ENCODE peak calls at places on chromosomes 13 and 19, in seven cellular contexts. A, N, R, G, H, Q and Y are unnamed samples.

GRCh38 chr19:1864480-1865171 is 1.2 kb upstream of the KLF16 start:
- DNase-seq in G (peak; percentile 44), R (peak; percentile 65), H (peak; percentile 36), Q (peak; percentile 81), A (no peak), N (peak; percentile 38), Y (peak; percentile 71)

GRCh38 chr19:42129399-42130253 is 2.6 kb downstream of the POU2F2 start:
- DNase-seq in Q (no peak), A (peak; percentile 93), G (no peak), R (no peak), N (peak; percentile 33), H (peak; percentile 45), Y (no peak)

GRCh38 chr13:109336730-109337129 is 449.7 kb downstream of the IRS2 start:
- DNase-seq in H (peak; percentile 94), A (no peak), R (no peak), G (no peak), N (peak; percentile 85), Q (no peak), Y (no peak)

GRCh38 chr19:23203841-23204344 is 46.3 kb downstream of the ZNF724 start:
- DNase-seq in H (peak; percentile 2), N (no peak), Q (peak; percentile 22), R (no peak), G (no peak), A (no peak), Y (no peak)

GRCh38 chr19:41219924-41220567 is 1.0 kb downstream of the AXL start:
- DNase-seq in N (peak; percentile 67), H (peak; percentile 72), Q (peak; percentile 58), R (no peak), A (no peak), G (no peak), Y (no peak)

GRCh38 chr13:112851107-112852046 is 117.6 kb upstream of the MCF2L start:
- DNase-seq in G (no peak), Q (no peak), H (no peak), R (no peak), N (no peak), A (no peak), Y (no peak)

GRCh38 chr19:49151339-49152217 is 3.6 kb downstream of the HRC start:
- DNase-seq in Q (peak; percentile 59), A (no peak), G (peak; percentile 45), N (peak; percentile 11), R (peak; percentile 30), H (peak; percentile 30), Y (peak; percentile 31)

GRCh38 chr13:79194727-79195126 is 211.3 kb downstream of the RBM26 start:
- DNase-seq in A (no peak), Q (no peak), R (no peak), H (no peak), N (no peak), G (no peak), Y (no peak)

GRCh38 chr13:41053384-41053826 is 7.9 kb upstream of the WBP4 start:
- DNase-seq in G (no peak), Q (no peak), A (peak; percentile 79), N (peak; percentile 49), R (no peak), H (no peak), Y (no peak)

GRCh38 chr13:59750860-59751259 is 412.9 kb downstream of the DIAPH3 start:
- DNase-seq in N (peak; percentile 57), Q (no peak), R (no peak), H (peak; percentile 86), G (no peak), A (no peak), Y (peak; percentile 4)

GRCh38 chr13:75363371-75363770 is 118.6 kb downstream of the TBC1D4 start:
- DNase-seq in H (no peak), R (no peak), N (no peak), G (no peak), A (no peak), Q (no peak), Y (no peak)
- H3K27ac ChIP-seq in H (no peak overlapping the region), R (no peak overlapping the region), N (no peak overlapping the region), G (no peak overlapping the region), A (no peak overlapping the region), Q (no peak overlapping the region), Y (no peak overlapping the region)

GRCh38 chr13:49711218-49711863 is 20.1 kb upstream of the EBPL start:
- DNase-seq in H (peak; percentile 84), G (no peak), Q (no peak), A (no peak), N (peak; percentile 96), R (no peak), Y (no peak)
- H3K27ac ChIP-seq in H (peak overlapping the region; percentile 40), G (no peak overlapping the region), Q (no peak overlapping the region), A (no peak overlapping the region), N (no peak overlapping the region), R (no peak overlapping the region), Y (no peak overlapping the region)

GRCh38 chr13:110390572-110390971 is 83.5 kb downstream of the COL4A2 start:
- DNase-seq in H (peak; percentile 96), R (no peak), G (no peak), A (no peak), Q (no peak), N (peak; percentile 97), Y (no peak)
- H3K27ac ChIP-seq in H (peak overlapping the region; percentile 93), R (no peak overlapping the region), G (no peak overlapping the region), A (no peak overlapping the region), Q (no peak overlapping the region), N (peak overlapping the region; percentile 96), Y (no peak overlapping the region)

DNA sequence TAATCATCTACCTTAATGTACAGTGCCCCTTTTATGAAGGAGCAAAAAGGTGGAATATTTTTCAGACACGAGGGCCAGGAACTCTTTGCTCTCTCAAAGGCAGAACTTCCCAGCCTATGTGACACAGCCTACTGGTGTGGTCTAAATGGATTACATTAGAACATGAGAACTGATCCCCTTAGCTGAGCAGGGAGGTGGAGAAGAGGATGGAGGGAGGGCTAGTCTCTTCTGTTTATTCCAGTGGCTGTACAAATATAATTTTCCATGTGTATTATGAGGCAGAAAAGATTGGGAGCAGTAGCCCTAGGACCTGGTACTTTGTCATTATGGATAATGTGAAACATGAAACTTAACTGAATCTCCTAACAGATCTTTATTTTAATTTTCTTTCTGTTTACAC is 82.1 kb downstream of the WDFY2 start:
- DNase-seq in N (no peak), Q (no peak), G (no peak), A (no peak), R (no peak), H (no peak), Y (no peak)
- H3K27ac ChIP-seq in N (no peak overlapping the region), Q (no peak overlapping the region), G (no peak overlapping the region), A (no peak overlapping the region), R (no peak overlapping the region), H (no peak overlapping the region), Y (no peak overlapping the region)

GRCh38 chr13:43127827-43128226 is 104.4 kb downstream of the DNAJC15 start:
- DNase-seq in H (no peak), Q (no peak), G (no peak), R (no peak), A (no peak), N (no peak), Y (no peak)
- H3K27ac ChIP-seq in H (no peak overlapping the region), Q (no peak overlapping the region), G (no peak overlapping the region), R (no peak overlapping the region), A (no peak overlapping the region), N (no peak overlapping the region), Y (no peak overlapping the region)

DNA sequence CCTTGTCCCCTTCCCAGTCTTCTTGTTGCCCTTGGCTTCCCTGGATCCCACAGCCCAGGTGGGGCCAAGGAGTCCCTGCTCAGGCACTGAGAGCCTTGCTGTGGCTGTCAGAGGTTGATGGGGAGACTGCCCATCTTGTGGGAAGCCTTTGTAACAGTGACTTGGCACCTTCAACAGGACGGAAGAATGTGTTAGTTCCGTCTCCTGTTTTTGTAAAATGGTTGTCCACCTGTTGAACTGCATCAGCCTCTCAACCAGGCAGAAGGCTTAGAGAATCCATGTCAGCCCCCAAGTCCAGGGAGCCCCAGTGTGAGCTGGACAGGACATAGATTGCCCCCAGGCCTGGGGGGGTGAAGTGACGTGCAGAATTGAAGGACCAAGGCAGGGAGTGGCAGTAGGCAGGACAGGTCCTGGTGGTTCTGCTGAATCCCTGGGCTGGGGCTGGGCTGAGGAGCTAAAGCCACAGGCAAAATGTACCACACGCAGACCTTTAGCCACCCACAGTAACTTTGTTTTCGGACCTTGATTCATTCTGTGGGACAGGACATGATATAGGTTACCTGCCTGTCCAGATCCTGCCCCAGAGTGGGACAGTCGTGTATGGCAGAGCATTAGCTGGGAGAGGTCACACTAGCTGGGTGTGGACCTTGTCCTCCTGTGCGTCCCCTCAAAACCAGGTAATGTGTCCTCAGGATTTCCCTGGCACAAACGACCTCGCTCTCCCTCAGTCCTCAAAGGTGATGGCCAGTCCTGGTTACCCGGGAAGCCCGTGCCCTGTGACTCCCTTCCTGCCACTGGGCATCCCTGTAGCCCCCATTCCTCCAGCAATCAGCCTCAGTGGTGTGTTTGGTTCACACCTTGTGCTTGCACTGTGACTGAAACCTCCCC is 47.0 kb downstream of the GATAD2A start:
- DNase-seq in A (no peak), H (no peak), N (no peak), G (no peak), R (no peak), Q (no peak), Y (no peak)
- H3K27ac ChIP-seq in A (peak overlapping the region; percentile 28), H (no peak overlapping the region), N (no peak overlapping the region), G (peak overlapping the region; percentile 31), R (no peak overlapping the region), Q (no peak overlapping the region), Y (no peak overlapping the region)

DNA sequence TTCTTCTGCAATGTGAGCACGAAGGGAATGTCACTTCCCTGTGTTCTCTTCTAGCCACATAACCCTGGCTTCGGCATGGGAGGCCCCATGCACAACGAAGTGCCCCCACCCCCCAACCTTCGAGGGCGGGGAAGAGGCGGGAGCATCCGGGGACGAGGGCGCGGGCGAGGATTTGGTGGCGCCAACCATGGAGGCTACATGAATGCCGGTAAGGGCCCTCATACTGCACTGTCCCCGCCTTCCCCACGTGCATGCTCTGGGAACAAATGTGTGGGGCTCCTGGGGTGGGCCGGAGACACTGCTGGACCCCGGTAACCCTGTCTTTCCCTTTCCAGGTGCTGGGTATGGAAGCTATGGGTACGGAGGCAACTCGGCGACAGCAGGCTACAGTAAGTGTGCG is 17.7 kb upstream of the QTRT1 start:
- DNase-seq in A (no peak), G (no peak), H (no peak), R (no peak), Q (no peak), N (no peak), Y (no peak)
- H3K27ac ChIP-seq in A (no peak overlapping the region), G (no peak overlapping the region), H (no peak overlapping the region), R (no peak overlapping the region), Q (no peak overlapping the region), N (no peak overlapping the region), Y (no peak overlapping the region)

GRCh38 chr19:7534531-7534980 is 961 bp upstream of the PNPLA6 start:
- DNase-seq in Q (peak; percentile 64), A (no peak), G (peak; percentile 56), R (peak; percentile 62), H (peak; percentile 88), N (peak; percentile 87), Y (peak; percentile 73)
- H3K27ac ChIP-seq in Q (peak overlapping the region; percentile 76), A (no peak overlapping the region), G (peak overlapping the region; percentile 63), R (peak overlapping the region; percentile 80), H (peak overlapping the region; percentile 82), N (peak overlapping the region; percentile 83), Y (peak overlapping the region; percentile 97)

GRCh38 chr19:10604460-10604980 is 17.4 kb upstream of the AP1M2 start:
- DNase-seq in Q (no peak), N (no peak), A (peak; percentile 52), G (no peak), H (no peak), R (no peak), Y (no peak)
- H3K27ac ChIP-seq in Q (peak overlapping the region; percentile 68), N (no peak overlapping the region), A (peak overlapping the region; percentile 98), G (peak overlapping the region; percentile 99), H (peak overlapping the region; percentile 77), R (peak overlapping the region; percentile 85), Y (peak overlapping the region; percentile 89)